ENCODE peak calls at places on chromosomes 2 and 18, in four cellular contexts. I is IMR-90, W is H9, Y is H1. A is an unnamed sample.
A peak's percentile ranks its signal among the peaks of the same experiment; 100 is the strongest.

GRCh38 chr2:190069936-190070696 is 7.6 kb upstream of the MSTN start:
- DNase-seq in I (peak; percentile 75), W (no peak), Y (no peak), A (peak; percentile 60)

GRCh38 chr18:40019797-40020392 is 1935.1 kb upstream of the PIK3C3 start:
- DNase-seq in I (no peak), W (peak; percentile 24), Y (peak; percentile 10), A (peak; percentile 16)

GRCh38 chr2:177264209-177264538 is 353 bp downstream of the NFE2L2 start:
- DNase-seq in I (peak; percentile 36), W (no peak), Y (no peak), A (peak; percentile 64)

GRCh38 chr2:238848941-238849853 is 1.3 kb downstream of the TWIST2 start:
- DNase-seq in I (no peak), W (peak; percentile 49), Y (no peak), A (peak; percentile 29)

GRCh38 chr2:96899084-96899735 is 29.3 kb upstream of the SEMA4C start:
- DNase-seq in I (peak; percentile 35), W (no peak), Y (no peak), A (no peak)

GRCh38 chr18:79493211-79493800 is 97.6 kb downstream of the NFATC1 start:
- DNase-seq in I (no peak), W (no peak), Y (no peak), A (no peak)

GRCh38 chr18:43303376-43303775 is 26.1 kb upstream of the SYT4 start:
- DNase-seq in I (no peak), W (no peak), Y (no peak), A (peak; percentile 5)

GRCh38 chr18:31510319-31510718 is 12.3 kb downstream of the DSG2 start:
- DNase-seq in I (no peak), W (no peak), Y (no peak), A (no peak)

GRCh38 chr18:27377251-27377650 is 192.1 kb upstream of the CHST9 start:
- DNase-seq in I (no peak), W (no peak), Y (no peak), A (peak; percentile 18)

GRCh38 chr18:58565021-58565420 is 63.9 kb downstream of the ALPK2 start:
- DNase-seq in I (no peak), W (no peak), Y (no peak), A (no peak)

GRCh38 chr2:120579916-120580685 is 155.6 kb upstream of the GLI2 start:
- DNase-seq in I (no peak), W (no peak), Y (no peak), A (no peak)

GRCh38 chr18:12315481-12315880 is 7.4 kb downstream of the TUBB6 start:
- DNase-seq in I (no peak), W (no peak), Y (no peak), A (no peak)

GRCh38 chr2:134796373-134796772 is 42.0 kb upstream of the ACMSD start:
- DNase-seq in I (no peak), W (no peak), Y (no peak), A (no peak)

GRCh38 chr2:238024986-238025385 is 35.8 kb upstream of the SCLY start:
- DNase-seq in I (peak; percentile 89), W (no peak), Y (no peak), A (no peak)

GRCh38 chr2:29269095-29270090 is 154.2 kb downstream of the CLIP4 start:
- DNase-seq in I (no peak), W (no peak), Y (no peak), A (peak; percentile 18)

GRCh38 chr2:75429036-75429435 is 131.7 kb downstream of the EVA1A start:
- DNase-seq in I (no peak), W (no peak), Y (no peak), A (no peak)

GRCh38 chr2:84846732-84847131 is 34.2 kb downstream of the TRABD2A start:
- DNase-seq in I (peak; percentile 78), W (no peak), Y (no peak), A (no peak)

GRCh38 chr2:39497077-39497867 is 60.2 kb upstream of the MAP4K3 start:
- DNase-seq in I (peak; percentile 70), W (no peak), Y (no peak), A (no peak)

GRCh38 chr2:216774620-216775019 is 79.3 kb upstream of the IGFBP5 start:
- DNase-seq in I (peak; percentile 92), W (no peak), Y (no peak), A (no peak)

GRCh38 chr2:231528636-231529030 is 1.6 kb downstream of the NMUR1 start:
- DNase-seq in I (no peak), W (no peak), Y (no peak), A (no peak)

GRCh38 chr2:220227272-220227920 is 600.0 kb downstream of the SLC4A3 start:
- DNase-seq in I (peak; percentile 81), W (no peak), Y (no peak), A (no peak)

GRCh38 chr2:108325756-108326155 is 37.1 kb downstream of the SULT1C2 start:
- DNase-seq in I (peak; percentile 44), W (no peak), Y (no peak), A (no peak)

GRCh38 chr2:191039616-191040015 is 25.6 kb upstream of the STAT1 start:
- DNase-seq in I (no peak), W (no peak), Y (no peak), A (peak; percentile 59)

GRCh38 chr2:159449504-159450124 is 163.1 kb upstream of the WDSUB1 start:
- DNase-seq in I (peak; percentile 7), W (no peak), Y (no peak), A (peak; percentile 44)

GRCh38 chr2:62705859-62706720 is 577 bp downstream of the EHBP1 start:
- DNase-seq in I (peak; percentile 34), W (peak; percentile 74), Y (no peak), A (peak; percentile 78)

GRCh38 chr2:161199885-161200284 is 39.7 kb downstream of the TANK start:
- DNase-seq in I (no peak), W (no peak), Y (no peak), A (no peak)

GRCh38 chr18:59265246-59266018 is 7.8 kb downstream of the RAX start:
- DNase-seq in I (no peak), W (peak; percentile 92), Y (no peak), A (peak; percentile 88)

DNA sequence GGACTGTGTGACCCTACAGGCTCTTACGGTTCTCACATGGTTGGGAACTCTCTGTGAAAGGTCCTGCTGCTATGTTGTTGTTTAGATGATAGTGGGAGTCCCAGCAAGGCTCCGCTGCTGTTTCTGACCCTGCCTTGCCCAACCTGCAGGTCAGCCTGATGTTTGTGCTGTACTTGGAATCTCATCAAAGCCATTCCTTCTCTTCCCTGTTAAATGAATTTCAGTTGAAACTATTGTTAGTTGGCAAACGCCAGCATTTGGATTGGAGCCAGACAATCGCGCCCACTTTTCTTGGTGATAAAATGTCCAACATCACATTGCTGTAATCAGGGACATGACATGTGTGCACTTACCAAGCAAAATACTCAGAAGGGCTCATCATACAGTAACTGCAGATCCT is 12.9 kb upstream of the TWSG1 start:
- DNase-seq in I (no peak), W (no peak), Y (no peak), A (peak; percentile 16)
- H3K56ac ChIP-seq in I (peak overlapping the region; percentile 73), W (no peak overlapping the region), Y (no peak overlapping the region), A (no peak overlapping the region)

GRCh38 chr18:6401687-6402086 is 13.0 kb downstream of the L3MBTL4 start:
- DNase-seq in I (no peak), W (peak; percentile 37), Y (no peak), A (peak; percentile 39)
- H3K56ac ChIP-seq in I (no peak overlapping the region), W (no peak overlapping the region), Y (no peak overlapping the region), A (no peak overlapping the region)

GRCh38 chr18:65610939-65611338 is 139.9 kb upstream of the CDH7 start:
- DNase-seq in I (no peak), W (peak; percentile 39), Y (peak; percentile 33), A (peak; percentile 67)

GRCh38 chr18:65601775-65602174 is 149.0 kb upstream of the CDH7 start:
- DNase-seq in I (no peak), W (no peak), Y (no peak), A (no peak)

GRCh38 chr18:65608471-65608870 is 142.3 kb upstream of the CDH7 start:
- DNase-seq in I (no peak), W (no peak), Y (no peak), A (no peak)

GRCh38 chr18:65606551-65607130 is 144.2 kb upstream of the CDH7 start:
- DNase-seq in I (no peak), W (no peak), Y (no peak), A (no peak)

DNA sequence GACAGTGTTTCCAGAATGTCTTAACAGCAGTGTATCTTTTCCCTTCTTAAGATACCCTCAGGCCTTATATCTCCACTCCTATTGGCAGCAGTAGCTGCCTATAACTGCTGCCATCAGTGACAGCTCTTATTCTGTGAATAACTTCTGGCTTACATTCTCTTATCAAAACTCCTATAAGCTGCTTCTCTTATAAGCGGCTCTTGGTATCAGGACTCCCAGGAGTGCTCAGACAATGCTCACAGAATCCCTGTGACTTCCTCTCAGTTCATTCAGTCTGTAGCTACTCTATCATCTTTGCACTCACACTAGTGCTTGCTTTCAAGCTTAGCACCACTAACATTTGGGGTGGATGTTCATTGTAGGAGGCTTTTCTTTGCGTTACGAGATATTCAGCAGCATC is 143.7 kb upstream of the CDH7 start:
- DNase-seq in I (no peak), W (no peak), Y (no peak), A (peak; percentile 74)
- H3K56ac ChIP-seq in I (no peak overlapping the region), W (no peak overlapping the region), Y (no peak overlapping the region), A (no peak overlapping the region)

GRCh38 chr2:145875011-145875410 is 1355.1 kb upstream of the ZEB2 start:
- DNase-seq in I (no peak), W (no peak), Y (no peak), A (no peak)
- H3K56ac ChIP-seq in I (no peak overlapping the region), W (no peak overlapping the region), Y (no peak overlapping the region), A (no peak overlapping the region)

GRCh38 chr2:9247177-9247576 is 40.6 kb downstream of the ASAP2 start:
- DNase-seq in I (no peak), W (no peak), Y (no peak), A (no peak)

GRCh38 chr2:9247786-9248185 is 41.2 kb downstream of the ASAP2 start:
- DNase-seq in I (no peak), W (no peak), Y (no peak), A (no peak)

GRCh38 chr2:9249036-9249800 is 42.6 kb downstream of the ASAP2 start:
- DNase-seq in I (peak; percentile 55), W (no peak), Y (no peak), A (no peak)

GRCh38 chr2:9250091-9250490 is 43.5 kb downstream of the ASAP2 start:
- DNase-seq in I (no peak), W (no peak), Y (no peak), A (no peak)

GRCh38 chr2:9248363-9248762 is 41.8 kb downstream of the ASAP2 start:
- DNase-seq in I (no peak), W (no peak), Y (no peak), A (no peak)
- H3K56ac ChIP-seq in I (no peak overlapping the region), W (no peak overlapping the region), Y (no peak overlapping the region), A (no peak overlapping the region)

DNA sequence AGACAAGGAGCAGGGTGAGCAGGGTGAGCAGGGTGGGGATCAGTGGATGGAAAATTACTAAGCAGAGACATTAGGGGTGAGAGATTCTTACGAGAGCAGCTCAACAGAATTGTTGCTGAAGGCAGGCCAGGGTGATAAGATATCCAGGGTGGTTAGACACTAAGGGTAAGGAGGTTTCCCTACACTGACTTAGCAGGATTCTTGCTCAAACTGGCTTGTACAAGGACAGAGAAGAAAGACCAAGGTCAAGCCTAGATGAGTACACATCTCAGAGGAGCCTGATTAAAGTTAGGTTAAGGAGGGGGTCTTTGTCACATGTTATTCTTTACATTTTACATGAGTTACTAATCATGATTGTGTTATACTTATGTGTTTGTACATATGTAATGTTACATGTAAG is 262.8 kb upstream of the FANCL start:
- DNase-seq in I (no peak), W (no peak), Y (no peak), A (no peak)
- H3K56ac ChIP-seq in I (no peak overlapping the region), W (no peak overlapping the region), Y (no peak overlapping the region), A (no peak overlapping the region)

A was measured in mesendoderm.